ENCODE peak calls at places on chromosomes 3 and 15, in five cellular contexts. W is spleen, S is A549, N is adrenal gland, F is esophagus muscularis mucosa. J is an unnamed sample.
A peak's percentile ranks its signal among the peaks of the same experiment; 100 is the strongest.

GRCh38 chr3:183728204-183728603 is 30.6 kb downstream of the YEATS2 start:
- DNase-seq in N (no peak), F (no peak), S (no peak), W (no peak), J (no peak)

GRCh38 chr3:4493931-4494806 is 1.0 kb downstream of the ITPR1 start:
- DNase-seq in W (peak; percentile 83), N (no peak), S (no peak), F (peak; percentile 87), J (peak; percentile 23)

GRCh38 chr3:160929595-160929994 is 173.6 kb downstream of the PPM1L start:
- DNase-seq in W (no peak), F (no peak), S (no peak), N (peak; percentile 36), J (no peak)

GRCh38 chr15:78177447-78177873 is 28.3 kb downstream of the IDH3A start:
- DNase-seq in W (peak; percentile 78), S (peak; percentile 61), F (no peak), N (no peak), J (peak; percentile 12)

GRCh38 chr15:48493084-48493762 is 152.3 kb downstream of the FBN1 start:
- DNase-seq in S (no peak), F (no peak), N (peak; percentile 20), W (no peak), J (no peak)

GRCh38 chr15:99303881-99304280 is 52.6 kb downstream of the LRRC28 start:
- DNase-seq in F (no peak), W (no peak), S (no peak), N (no peak), J (no peak)

GRCh38 chr3:69566256-69566655 is 173.0 kb upstream of the MITF start:
- DNase-seq in F (no peak), W (no peak), N (no peak), S (no peak), J (no peak)

GRCh38 chr3:168047190-168047795 is 48.4 kb downstream of the GOLIM4 start:
- DNase-seq in W (no peak), F (no peak), S (peak; percentile 21), N (peak; percentile 17), J (no peak)

GRCh38 chr3:136893848-136894443 is 31.9 kb downstream of the NCK1 start:
- DNase-seq in F (no peak), S (no peak), N (no peak), W (no peak), J (no peak)

GRCh38 chr3:15220056-15220455 is 14.0 kb downstream of the CAPN7 start:
- DNase-seq in W (no peak), N (no peak), S (no peak), F (no peak), J (no peak)

GRCh38 chr3:66405701-66406091 is 95.1 kb downstream of the LRIG1 start:
- DNase-seq in F (no peak), S (no peak), N (peak; percentile 38), W (peak; percentile 61), J (peak; percentile 92)

GRCh38 chr3:128496602-128497304 is 3.8 kb upstream of the GATA2 start:
- DNase-seq in W (peak; percentile 74), F (no peak), N (no peak), S (no peak), J (no peak)

GRCh38 chr3:33722626-33723370 is 4.7 kb upstream of the CLASP2 start:
- DNase-seq in S (no peak), N (no peak), W (no peak), F (no peak), J (no peak)

GRCh38 chr3:130906374-130906995 is 12.6 kb downstream of the ATP2C1 start:
- DNase-seq in S (no peak), W (no peak), N (no peak), F (no peak), J (no peak)

GRCh38 chr15:90121086-90121485 is 18.8 kb upstream of the IDH2 start:
- DNase-seq in N (no peak), F (no peak), W (no peak), S (no peak), J (no peak)

GRCh38 chr3:129144786-129145185 is 16.1 kb downstream of the ISY1 start:
- DNase-seq in S (no peak), F (no peak), N (no peak), W (no peak), J (no peak)

GRCh38 chr3:126033765-126034164 is 50.2 kb downstream of the SLC41A3 start:
- DNase-seq in F (peak; percentile 45), N (no peak), W (no peak), S (no peak), J (peak; percentile 4)

GRCh38 chr3:4261411-4261810 is 41.8 kb upstream of the SETMAR start:
- DNase-seq in N (no peak), F (no peak), S (no peak), W (no peak), J (no peak)

GRCh38 chr3:150897592-150897991 is 7.6 kb downstream of the MINDY4B start:
- DNase-seq in F (no peak), S (no peak), W (no peak), N (no peak), J (no peak)

GRCh38 chr15:52020253-52021085 is 1.4 kb downstream of the MAPK6 start:
- DNase-seq in S (no peak), W (no peak), F (no peak), N (no peak), J (no peak)

GRCh38 chr3:155131104-155131503 is 51.0 kb downstream of the MME start:
- DNase-seq in N (no peak), W (no peak), S (no peak), F (no peak), J (no peak)

GRCh38 chr3:140274429-140274828 is 339.4 kb downstream of the CLSTN2 start:
- DNase-seq in N (no peak), S (no peak), F (peak; percentile 62), W (no peak), J (no peak)

GRCh38 chr15:62325597-62325996 is 160.5 kb upstream of the C2CD4B start:
- DNase-seq in S (no peak), F (peak; percentile 87), W (no peak), N (no peak), J (no peak)

GRCh38 chr3:10012106-10012505 is 14.1 kb upstream of the FANCD2 start:
- DNase-seq in S (no peak), N (no peak), W (no peak), F (no peak), J (no peak)

GRCh38 chr3:192958219-192958872 is 40.7 kb upstream of the MB21D2 start:
- DNase-seq in N (no peak), S (no peak), F (no peak), W (no peak), J (no peak)

GRCh38 chr3:126851382-126851781 is 131.5 kb upstream of the PLXNA1 start:
- DNase-seq in F (no peak), N (no peak), W (no peak), S (no peak), J (peak; percentile 50)

GRCh38 chr3:59185586-59186381 is 136.0 kb upstream of the CFAP20DC start:
- DNase-seq in S (no peak), N (no peak), W (no peak), F (no peak), J (no peak)

GRCh38 chr3:9542182-9542581 is 11.4 kb downstream of the LHFPL4 start:
- DNase-seq in S (no peak), W (peak; percentile 4), N (no peak), F (peak; percentile 37), J (no peak)

GRCh38 chr3:62873672-62874397 is 1.4 kb downstream of the CADPS start:
- DNase-seq in S (peak; percentile 10), W (peak; percentile 67), N (no peak), F (no peak), J (peak; percentile 21)
- H3K4me3 ChIP-seq in S (peak overlapping the region; percentile 48), W (peak overlapping the region; percentile 63), N (no peak overlapping the region), F (peak overlapping the region; percentile 44), J (peak overlapping the region; percentile 35)

GRCh38 chr3:181457190-181457589 is 254.5 kb upstream of the SOX2 start:
- DNase-seq in N (no peak), F (no peak), W (no peak), S (no peak), J (no peak)

GRCh38 chr3:181457756-181458155 is 254.0 kb upstream of the SOX2 start:
- DNase-seq in S (no peak), W (no peak), N (no peak), F (no peak), J (no peak)

GRCh38 chr3:181458857-181459256 is 252.9 kb upstream of the SOX2 start:
- DNase-seq in S (no peak), W (no peak), N (peak; percentile 18), F (no peak), J (no peak)

GRCh38 chr3:181455276-181455675 is 256.4 kb upstream of the SOX2 start:
- DNase-seq in F (no peak), N (no peak), S (no peak), W (no peak), J (no peak)

DNA sequence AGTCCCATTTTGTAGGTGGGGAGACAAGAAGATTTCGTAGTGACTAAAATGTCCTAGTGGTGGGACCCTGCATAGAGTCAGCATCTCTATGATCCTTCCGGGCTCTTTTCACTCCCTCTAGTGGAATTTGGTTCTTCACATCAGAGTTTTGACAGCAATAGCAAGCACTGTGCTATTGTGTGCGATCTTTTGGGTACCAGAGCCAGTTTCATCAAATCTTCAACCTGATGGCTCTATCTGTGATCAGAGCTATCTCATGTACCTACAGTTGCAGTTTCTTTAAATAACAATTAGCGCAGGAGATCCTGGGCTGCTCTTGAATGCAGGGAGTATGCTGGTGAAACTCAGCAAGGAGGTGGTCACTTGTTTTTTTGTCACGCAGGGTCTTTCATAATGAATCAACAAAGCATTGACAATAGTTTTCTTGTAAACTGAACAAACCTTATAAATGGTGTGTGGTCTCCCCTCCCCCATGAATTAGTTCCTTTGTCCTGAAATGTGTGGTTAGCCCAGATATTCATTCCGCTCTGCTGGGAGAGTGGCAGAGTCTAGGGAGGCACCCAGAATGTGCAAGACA is 257.2 kb upstream of the SOX2 start:
- DNase-seq in N (no peak), W (no peak), F (no peak), S (no peak), J (no peak)
- TF ChIP-seq POLR2A in N (no peak), W (no peak), F (no peak), S (no peak), J (no peak)

GRCh38 chr15:39888243-39888642 is 31.8 kb downstream of the GPR176 start:
- DNase-seq in W (no peak), N (no peak), F (no peak), S (no peak), J (no peak)

GRCh38 chr15:39887211-39887610 is 32.9 kb downstream of the GPR176 start:
- DNase-seq in N (no peak), W (no peak), F (no peak), S (no peak), J (no peak)

GRCh38 chr15:39888809-39889208 is 31.3 kb downstream of the GPR176 start:
- DNase-seq in F (no peak), N (no peak), W (no peak), S (no peak), J (no peak)

GRCh38 chr15:39886418-39886817 is 33.6 kb downstream of the GPR176 start:
- DNase-seq in S (no peak), N (no peak), F (no peak), W (no peak), J (no peak)

GRCh38 chr15:39887832-39888231 is 32.2 kb downstream of the GPR176 start:
- DNase-seq in N (peak; percentile 58), S (peak; percentile 5), F (no peak), W (no peak), J (no peak)
- TF ChIP-seq CTCF in N (peak; percentile 48), S (peak; percentile 32), F (peak; percentile 39), W (no peak), J (no peak)

DNA sequence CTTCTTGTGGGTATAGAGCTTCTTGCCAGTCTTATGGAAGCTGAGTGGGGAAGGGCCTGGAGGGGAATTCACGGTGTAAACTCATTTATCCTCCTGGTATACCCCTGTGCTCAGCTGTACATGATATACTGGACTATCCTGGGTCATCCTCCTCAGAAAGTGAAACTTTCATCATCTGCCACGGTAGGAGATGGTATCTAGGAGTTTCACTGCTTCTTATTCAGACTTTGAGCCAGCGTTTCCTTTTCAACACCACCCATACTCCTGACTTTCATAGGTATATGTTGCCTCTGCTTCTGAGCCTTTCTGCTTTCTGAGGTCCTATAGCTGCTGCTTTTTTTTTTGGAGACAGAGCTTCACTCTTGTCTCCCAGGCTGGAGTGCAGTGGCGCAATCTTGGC is 15.6 kb downstream of the SENP5 start:
- DNase-seq in W (no peak), N (no peak), S (no peak), F (no peak), J (no peak)
- H3K4me3 ChIP-seq in W (no peak overlapping the region), N (no peak overlapping the region), S (no peak overlapping the region), F (no peak overlapping the region), J (no peak overlapping the region)

J was measured in lower leg skin.